ENCODE peak calls at places on chromosomes 1 and 21, in nine cellular contexts. V is AG09319, A is astrocyte, S is body of pancreas, T is astrocyte of the spinal cord, U is keratinocyte, G is breast epithelium, Y is fibroblast of lung, D is colonic mucosa. Z is an unnamed sample.

GRCh38 chr1:21317035-21317689 is 26.9 kb upstream of the ECE1 start:
- DNase-seq in V (peak; percentile 67), A (peak; percentile 58), S (peak; percentile 87), T (no peak), U (no peak), G (peak; percentile 88), Y (peak; percentile 62), D (no peak), Z (no peak)

GRCh38 chr21:42665484-42665883 is 12.1 kb downstream of the PDE9A start:
- DNase-seq in V (no peak), A (no peak), S (no peak), T (no peak), U (no peak), G (no peak), Y (no peak), D (no peak), Z (no peak)

GRCh38 chr21:41885341-41886024 is 6.3 kb upstream of the PRDM15 start:
- DNase-seq in V (no peak), A (peak; percentile 22), S (no peak), T (no peak), U (no peak), G (no peak), Y (peak; percentile 28), D (no peak), Z (no peak)

GRCh38 chr1:3468236-3469103 is 14.0 kb downstream of the ARHGEF16 start:
- DNase-seq in V (no peak), A (no peak), S (peak; percentile 10), T (no peak), U (no peak), G (no peak), Y (peak; percentile 20), D (no peak), Z (no peak)

GRCh38 chr1:46991083-46991923 is 32.2 kb upstream of the CYP4X1 start:
- DNase-seq in V (no peak), A (no peak), S (no peak), T (peak; percentile 5), U (no peak), G (no peak), Y (no peak), D (no peak), Z (no peak)

GRCh38 chr1:107689157-107689556 is 275.8 kb downstream of the VAV3 start:
- DNase-seq in V (no peak), A (no peak), S (no peak), T (no peak), U (no peak), G (peak; percentile 85), Y (no peak), D (peak; percentile 38), Z (no peak)

GRCh38 chr1:161374373-161374772 is 6.7 kb upstream of the CFAP126 start:
- DNase-seq in V (no peak), A (no peak), S (no peak), T (no peak), U (no peak), G (no peak), Y (no peak), D (no peak), Z (no peak)

GRCh38 chr1:156291226-156292061 is 4.0 kb downstream of the GLMP start:
- DNase-seq in V (peak; percentile 50), A (peak; percentile 67), S (peak; percentile 94), T (peak; percentile 81), U (no peak), G (peak; percentile 74), Y (peak; percentile 80), D (peak; percentile 94), Z (peak; percentile 81)

GRCh38 chr1:19418503-19418971 is 66.8 kb downstream of the CAPZB start:
- DNase-seq in V (no peak), A (no peak), S (no peak), T (peak; percentile 57), U (no peak), G (no peak), Y (peak; percentile 32), D (no peak), Z (no peak)

GRCh38 chr1:63327417-63328139 is 5.2 kb downstream of the FOXD3 start:
- DNase-seq in V (peak; percentile 11), A (peak; percentile 6), S (peak; percentile 43), T (peak; percentile 43), U (peak; percentile 5), G (no peak), Y (peak; percentile 30), D (peak; percentile 81), Z (peak; percentile 75)

GRCh38 chr1:10295471-10296085 is 85.2 kb downstream of the KIF1B start:
- DNase-seq in V (no peak), A (no peak), S (no peak), T (no peak), U (no peak), G (peak; percentile 64), Y (no peak), D (no peak), Z (no peak)

GRCh38 chr1:28129150-28129549 is 40.7 kb upstream of the EYA3 start:
- DNase-seq in V (no peak), A (peak; percentile 87), S (no peak), T (peak; percentile 59), U (peak; percentile 90), G (no peak), Y (peak; percentile 89), D (no peak), Z (no peak)

GRCh38 chr1:27882543-27882903 is 10.2 kb downstream of the THEMIS2 start:
- DNase-seq in V (no peak), A (no peak), S (no peak), T (no peak), U (no peak), G (no peak), Y (no peak), D (no peak), Z (no peak)

GRCh38 chr1:24179251-24179895 is 7.7 kb downstream of the IFNLR1 start:
- DNase-seq in V (no peak), A (no peak), S (peak; percentile 77), T (no peak), U (no peak), G (no peak), Y (no peak), D (no peak), Z (no peak)

GRCh38 chr1:115670476-115671175 is 28.9 kb downstream of the VANGL1 start:
- DNase-seq in V (no peak), A (peak; percentile 78), S (peak; percentile 70), T (peak; percentile 83), U (no peak), G (no peak), Y (peak; percentile 83), D (peak; percentile 49), Z (no peak)

GRCh38 chr1:228177936-228178710 is 12.5 kb downstream of the IBA57 start:
- DNase-seq in V (no peak), A (no peak), S (no peak), T (no peak), U (no peak), G (no peak), Y (no peak), D (no peak), Z (no peak)

GRCh38 chr1:3105167-3105863 is 36.3 kb downstream of the PRDM16 start:
- DNase-seq in V (no peak), A (peak; percentile 68), S (peak; percentile 58), T (peak; percentile 36), U (no peak), G (no peak), Y (peak; percentile 77), D (no peak), Z (peak; percentile 67)

GRCh38 chr1:241815957-241816356 is 32.0 kb upstream of the EXO1 start:
- DNase-seq in V (no peak), A (no peak), S (no peak), T (no peak), U (no peak), G (no peak), Y (no peak), D (no peak), Z (no peak)

GRCh38 chr1:159942700-159943640 is 2.4 kb downstream of the IGSF9 start:
- DNase-seq in V (no peak), A (no peak), S (peak; percentile 5), T (no peak), U (no peak), G (peak; percentile 13), Y (no peak), D (no peak), Z (no peak)

DNA sequence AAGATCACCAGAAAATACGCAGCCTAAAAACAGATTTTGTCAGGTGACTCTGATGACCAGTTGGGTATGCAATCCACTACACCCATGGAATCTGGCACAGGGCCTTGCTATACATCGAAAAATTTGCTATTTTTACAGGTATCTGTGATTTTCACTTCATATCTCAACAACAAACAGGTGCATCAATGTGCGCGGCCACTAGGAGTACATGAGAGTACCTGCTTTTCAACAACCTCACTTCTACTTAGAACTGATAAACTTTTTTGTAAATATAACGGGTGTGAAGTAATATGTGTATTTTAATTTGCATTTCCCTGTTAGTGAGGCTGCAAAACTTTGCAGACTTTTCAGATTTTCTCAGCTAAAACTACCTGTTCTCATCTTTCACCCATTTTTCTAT is 80.8 kb downstream of the SLC45A1 start:
- DNase-seq in V (no peak), A (no peak), S (no peak), T (no peak), U (no peak), G (no peak), Y (no peak), D (no peak), Z (no peak)
- TF ChIP-seq CTCF in V (no peak), A (peak; percentile 12), S (no peak), T (no peak), U (no peak), G (no peak), Y (no peak), D (no peak), Z (peak; percentile 32)

DNA sequence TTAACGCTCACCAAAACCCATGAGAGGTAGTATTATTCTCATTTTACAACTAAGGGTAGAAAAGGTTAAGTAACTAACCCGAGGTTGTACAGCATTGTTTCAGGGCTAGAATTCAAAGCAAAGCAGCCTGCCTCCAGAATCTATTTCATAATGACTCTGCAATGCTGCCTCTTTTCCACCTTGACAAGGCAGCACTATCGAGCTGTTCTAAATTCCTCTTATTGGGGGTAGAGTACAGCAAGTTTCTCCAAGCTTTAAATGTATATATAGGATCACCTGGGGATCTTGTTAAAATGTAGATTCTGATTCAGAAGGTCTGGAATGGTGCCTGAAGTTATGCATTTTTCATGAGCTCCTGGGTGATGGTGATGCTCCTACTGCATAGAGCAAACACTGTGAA is 30.1 kb downstream of the WNT2B start:
- DNase-seq in V (no peak), A (no peak), S (no peak), T (no peak), U (no peak), G (no peak), Y (no peak), D (no peak), Z (no peak)
- TF ChIP-seq CTCF in V (no peak), A (no peak), S (no peak), T (no peak), U (no peak), G (no peak), Y (no peak), D (no peak), Z (no peak)

GRCh38 chr1:236530286-236530685 is 6.5 kb downstream of the LGALS8 start:
- DNase-seq in V (no peak), A (no peak), S (no peak), T (no peak), U (no peak), G (no peak), Y (no peak), D (no peak), Z (no peak)
- TF ChIP-seq CTCF in V (no peak), A (no peak), S (no peak), T (no peak), U (no peak), G (no peak), Y (no peak), D (no peak), Z (no peak)

DNA sequence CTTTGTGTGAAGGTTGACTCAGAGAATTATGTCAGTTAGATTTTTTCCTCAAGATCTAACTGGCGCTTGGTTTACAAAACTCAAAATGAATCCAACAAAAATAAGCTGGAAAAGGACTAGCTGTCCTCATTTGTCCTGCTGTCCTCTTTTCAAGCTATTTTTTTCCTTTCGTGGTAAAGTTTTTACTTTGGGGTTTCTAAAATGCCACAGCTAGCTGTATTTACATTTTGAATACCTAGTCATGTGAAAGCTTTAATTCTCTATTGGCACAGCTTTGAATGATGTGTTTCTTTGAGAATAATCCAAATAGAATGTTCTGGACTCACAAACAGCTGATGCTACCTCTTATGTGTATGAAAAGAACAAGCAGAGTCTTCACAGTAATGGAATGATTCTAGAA is 673.6 kb upstream of the NR5A2 start:
- DNase-seq in V (no peak), A (peak; percentile 80), S (no peak), T (peak; percentile 36), U (no peak), G (no peak), Y (peak; percentile 78), D (no peak), Z (no peak)
- TF ChIP-seq CTCF in V (no peak), A (no peak), S (no peak), T (no peak), U (no peak), G (no peak), Y (no peak), D (no peak), Z (no peak)

Z was measured in progenitor cell of endocrine pancreas.